ENCODE peak calls at places on chromosomes 6 and 20, in ten cellular contexts. One of them, this sample, is unnamed.

GRCh38 chr6:15936503-15936902 is 192.4 kb upstream of the MYLIP start:
- DNase-seq in heart left ventricle: no peak
- DNase-seq in fibroblast of mammary gland: no peak
- DNase-seq in A549: no peak
- DNase-seq in pancreas: no peak
- DNase-seq in coronary artery: no peak
- DNase-seq in fibroblast of pulmonary artery: no peak
- DNase-seq in kidney: no peak
- DNase-seq in dorsolateral prefrontal cortex: no peak
- DNase-seq in body of pancreas: no peak
- DNase-seq in this sample: no peak

GRCh38 chr6:2196079-2196679 is 49.2 kb downstream of the GMDS start:
- DNase-seq in heart left ventricle: no peak
- DNase-seq in fibroblast of mammary gland: peak; percentile 69
- DNase-seq in A549: peak; percentile 41
- DNase-seq in pancreas: peak; percentile 24
- DNase-seq in coronary artery: no peak
- DNase-seq in fibroblast of pulmonary artery: peak; percentile 78
- DNase-seq in kidney: no peak
- DNase-seq in dorsolateral prefrontal cortex: no peak
- DNase-seq in body of pancreas: peak; percentile 43
- DNase-seq in this sample: no peak

GRCh38 chr20:1860446-1860845 is 34.8 kb upstream of the SIRPA start:
- DNase-seq in heart left ventricle: no peak
- DNase-seq in fibroblast of mammary gland: peak; percentile 63
- DNase-seq in A549: no peak
- DNase-seq in pancreas: no peak
- DNase-seq in coronary artery: no peak
- DNase-seq in fibroblast of pulmonary artery: peak; percentile 78
- DNase-seq in kidney: no peak
- DNase-seq in dorsolateral prefrontal cortex: no peak
- DNase-seq in body of pancreas: no peak
- DNase-seq in this sample: no peak

GRCh38 chr6:100347901-100348550 is 116.7 kb downstream of the SIM1 start:
- DNase-seq in heart left ventricle: no peak
- DNase-seq in fibroblast of mammary gland: peak; percentile 71
- DNase-seq in A549: no peak
- DNase-seq in pancreas: no peak
- DNase-seq in coronary artery: no peak
- DNase-seq in fibroblast of pulmonary artery: peak; percentile 55
- DNase-seq in kidney: no peak
- DNase-seq in dorsolateral prefrontal cortex: no peak
- DNase-seq in body of pancreas: no peak
- DNase-seq in this sample: no peak

GRCh38 chr6:121897337-121897760 is 461.9 kb downstream of the GJA1 start:
- DNase-seq in heart left ventricle: no peak
- DNase-seq in fibroblast of mammary gland: peak; percentile 31
- DNase-seq in A549: no peak
- DNase-seq in pancreas: no peak
- DNase-seq in coronary artery: no peak
- DNase-seq in fibroblast of pulmonary artery: peak; percentile 30
- DNase-seq in kidney: no peak
- DNase-seq in dorsolateral prefrontal cortex: no peak
- DNase-seq in body of pancreas: no peak
- DNase-seq in this sample: no peak

GRCh38 chr6:2376429-2377355 is 131.3 kb upstream of the GMDS start:
- DNase-seq in heart left ventricle: no peak
- DNase-seq in fibroblast of mammary gland: peak; percentile 77
- DNase-seq in A549: peak; percentile 69
- DNase-seq in pancreas: no peak
- DNase-seq in coronary artery: peak; percentile 78
- DNase-seq in fibroblast of pulmonary artery: no peak
- DNase-seq in kidney: no peak
- DNase-seq in dorsolateral prefrontal cortex: no peak
- DNase-seq in body of pancreas: no peak
- DNase-seq in this sample: no peak

GRCh38 chr6:293185-294174 is 1.2 kb downstream of the DUSP22 start:
- DNase-seq in heart left ventricle: no peak
- DNase-seq in fibroblast of mammary gland: peak; percentile 30
- DNase-seq in A549: no peak
- DNase-seq in pancreas: no peak
- DNase-seq in coronary artery: peak; percentile 84
- DNase-seq in fibroblast of pulmonary artery: peak; percentile 16
- DNase-seq in kidney: no peak
- DNase-seq in dorsolateral prefrontal cortex: no peak
- DNase-seq in body of pancreas: peak; percentile 42
- DNase-seq in this sample: peak; percentile 62

GRCh38 chr6:83221886-83222479 is 28.8 kb downstream of the RWDD2A start:
- DNase-seq in heart left ventricle: no peak
- DNase-seq in fibroblast of mammary gland: peak; percentile 60
- DNase-seq in A549: peak; percentile 21
- DNase-seq in pancreas: no peak
- DNase-seq in coronary artery: no peak
- DNase-seq in fibroblast of pulmonary artery: peak; percentile 73
- DNase-seq in kidney: no peak
- DNase-seq in dorsolateral prefrontal cortex: no peak
- DNase-seq in body of pancreas: no peak
- DNase-seq in this sample: no peak

GRCh38 chr6:43299338-43300293 is 1.6 kb downstream of the SLC22A7 start:
- DNase-seq in heart left ventricle: no peak
- DNase-seq in fibroblast of mammary gland: no peak
- DNase-seq in A549: no peak
- DNase-seq in pancreas: no peak
- DNase-seq in coronary artery: no peak
- DNase-seq in fibroblast of pulmonary artery: no peak
- DNase-seq in kidney: peak; percentile 32
- DNase-seq in dorsolateral prefrontal cortex: no peak
- DNase-seq in body of pancreas: no peak
- DNase-seq in this sample: no peak

GRCh38 chr20:31709939-31710338 is 12.7 kb downstream of the BCL2L1 start:
- DNase-seq in heart left ventricle: no peak
- DNase-seq in fibroblast of mammary gland: no peak
- DNase-seq in A549: no peak
- DNase-seq in pancreas: no peak
- DNase-seq in coronary artery: no peak
- DNase-seq in fibroblast of pulmonary artery: no peak
- DNase-seq in kidney: no peak
- DNase-seq in dorsolateral prefrontal cortex: no peak
- DNase-seq in body of pancreas: no peak
- DNase-seq in this sample: no peak

GRCh38 chr20:31707258-31707615 is 15.4 kb downstream of the BCL2L1 start:
- DNase-seq in heart left ventricle: no peak
- DNase-seq in fibroblast of mammary gland: no peak
- DNase-seq in A549: no peak
- DNase-seq in pancreas: no peak
- DNase-seq in coronary artery: no peak
- DNase-seq in fibroblast of pulmonary artery: no peak
- DNase-seq in kidney: no peak
- DNase-seq in dorsolateral prefrontal cortex: no peak
- DNase-seq in body of pancreas: no peak
- DNase-seq in this sample: no peak

GRCh38 chr20:31706607-31707257 is 15.9 kb downstream of the BCL2L1 start:
- DNase-seq in heart left ventricle: no peak
- DNase-seq in fibroblast of mammary gland: no peak
- DNase-seq in A549: peak; percentile 89
- DNase-seq in pancreas: no peak
- DNase-seq in coronary artery: no peak
- DNase-seq in fibroblast of pulmonary artery: peak; percentile 54
- DNase-seq in kidney: no peak
- DNase-seq in dorsolateral prefrontal cortex: no peak
- DNase-seq in body of pancreas: no peak
- DNase-seq in this sample: no peak

GRCh38 chr20:31708839-31709534 is 13.7 kb downstream of the BCL2L1 start:
- DNase-seq in heart left ventricle: no peak
- DNase-seq in fibroblast of mammary gland: no peak
- DNase-seq in A549: no peak
- DNase-seq in pancreas: no peak
- DNase-seq in coronary artery: no peak
- DNase-seq in fibroblast of pulmonary artery: no peak
- DNase-seq in kidney: no peak
- DNase-seq in dorsolateral prefrontal cortex: no peak
- DNase-seq in body of pancreas: no peak
- DNase-seq in this sample: no peak

DNA sequence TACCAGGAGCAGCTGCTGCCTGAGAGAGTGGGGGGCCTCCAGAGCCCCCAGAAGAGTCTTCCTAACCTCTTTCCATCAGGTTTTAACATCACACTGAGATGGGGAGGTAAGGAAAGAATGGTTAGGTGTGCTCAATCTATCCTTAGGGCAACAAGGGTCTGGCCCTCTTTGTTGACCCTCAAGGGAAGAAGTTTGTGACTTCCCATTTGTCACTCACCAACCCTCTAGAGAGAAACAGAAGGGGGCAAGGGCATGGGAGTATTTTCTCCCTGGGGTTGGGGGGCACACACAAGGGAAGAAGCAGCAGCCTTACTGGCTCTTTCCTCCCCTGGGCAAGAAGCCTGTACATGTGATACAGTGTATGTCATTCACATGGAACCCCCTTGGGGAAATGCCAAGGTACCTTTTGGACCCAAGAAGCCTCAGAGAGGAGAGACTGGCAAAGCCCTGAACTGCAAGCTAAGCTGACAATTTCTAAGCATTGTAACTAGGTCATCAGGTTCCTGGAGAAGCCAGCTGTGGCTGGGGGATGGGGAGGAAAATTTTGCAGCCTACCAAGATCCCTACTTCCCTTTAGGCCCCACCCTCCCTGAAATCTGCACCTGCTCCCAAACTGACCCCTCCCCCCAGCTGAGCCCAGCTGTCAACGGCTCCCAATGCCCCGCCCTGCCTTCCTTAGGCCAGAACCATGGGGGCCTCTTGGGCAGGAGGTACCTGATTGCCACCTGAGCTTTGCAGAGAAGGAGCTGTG is 14.5 kb downstream of the BCL2L1 start:
- DNase-seq in heart left ventricle: peak; percentile 70
- DNase-seq in fibroblast of mammary gland: no peak
- DNase-seq in A549: peak; percentile 62
- DNase-seq in pancreas: peak; percentile 82
- DNase-seq in coronary artery: no peak
- DNase-seq in fibroblast of pulmonary artery: no peak
- DNase-seq in kidney: no peak
- DNase-seq in dorsolateral prefrontal cortex: no peak
- DNase-seq in body of pancreas: peak; percentile 73
- DNase-seq in this sample: no peak
- H3K4me3 ChIP-seq in heart left ventricle: no peak overlapping the region
- H3K4me3 ChIP-seq in fibroblast of mammary gland: no peak overlapping the region
- H3K4me3 ChIP-seq in A549: no peak overlapping the region
- H3K4me3 ChIP-seq in pancreas: no peak overlapping the region
- H3K4me3 ChIP-seq in coronary artery: no peak overlapping the region
- H3K4me3 ChIP-seq in fibroblast of pulmonary artery: no peak overlapping the region
- H3K4me3 ChIP-seq in kidney: no peak overlapping the region
- H3K4me3 ChIP-seq in dorsolateral prefrontal cortex: no peak overlapping the region
- H3K4me3 ChIP-seq in body of pancreas: no peak overlapping the region
- H3K4me3 ChIP-seq in this sample: no peak overlapping the region

GRCh38 chr20:38435555-38435939 is 419 bp upstream of the SNHG17 start:
- DNase-seq in heart left ventricle: no peak
- DNase-seq in fibroblast of mammary gland: peak; percentile 81
- DNase-seq in A549: no peak
- DNase-seq in pancreas: no peak
- DNase-seq in coronary artery: no peak
- DNase-seq in fibroblast of pulmonary artery: peak; percentile 67
- DNase-seq in kidney: no peak
- DNase-seq in dorsolateral prefrontal cortex: no peak
- DNase-seq in body of pancreas: no peak
- DNase-seq in this sample: no peak
- TF ChIP-seq CTCF in heart left ventricle: no peak
- TF ChIP-seq CTCF in fibroblast of mammary gland: no peak
- TF ChIP-seq CTCF in A549: no peak
- TF ChIP-seq CTCF in pancreas: peak; percentile 1
- TF ChIP-seq CTCF in coronary artery: peak; percentile 18
- TF ChIP-seq CTCF in fibroblast of pulmonary artery: no peak
- TF ChIP-seq CTCF in kidney: no peak
- TF ChIP-seq CTCF in dorsolateral prefrontal cortex: no peak
- TF ChIP-seq CTCF in body of pancreas: no peak
- TF ChIP-seq CTCF in this sample: peak; percentile 30

DNA sequence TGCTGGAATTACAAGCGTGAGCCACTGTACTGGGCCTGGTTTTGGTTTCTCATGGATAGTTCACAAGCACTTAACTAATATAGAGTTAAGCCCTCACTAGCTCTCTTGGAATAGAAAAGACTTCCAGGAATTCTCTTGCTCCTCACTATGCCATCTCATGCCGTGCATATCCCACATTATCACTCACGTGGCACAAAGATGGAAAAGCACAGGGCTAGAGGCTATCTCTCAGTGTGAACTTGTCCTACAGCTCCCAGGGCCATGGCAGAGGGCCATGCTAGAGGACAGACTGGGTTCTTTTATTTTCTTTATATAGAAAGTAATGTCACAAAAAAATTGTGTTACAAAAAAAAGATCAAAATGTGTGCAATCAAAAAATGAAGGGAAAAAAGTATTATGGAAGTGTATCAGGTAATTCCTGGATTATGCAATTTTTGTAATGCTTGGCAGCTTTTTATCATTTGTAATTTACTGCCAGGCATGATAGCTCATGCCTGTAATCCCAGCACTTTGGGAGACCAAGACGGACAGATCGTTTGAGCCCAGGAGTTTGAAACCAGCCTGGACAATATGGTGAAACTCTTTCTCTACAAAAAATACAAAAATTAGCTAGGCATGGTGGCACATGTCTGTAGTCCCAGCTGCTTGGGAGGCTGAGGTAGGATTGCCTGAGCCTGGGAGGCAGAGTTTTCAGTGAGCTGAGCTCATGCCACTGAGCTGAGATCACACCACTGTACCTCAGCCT is 6.4 kb upstream of the SLC2A12 start:
- DNase-seq in heart left ventricle: no peak
- DNase-seq in fibroblast of mammary gland: no peak
- DNase-seq in A549: no peak
- DNase-seq in pancreas: no peak
- DNase-seq in coronary artery: no peak
- DNase-seq in fibroblast of pulmonary artery: no peak
- DNase-seq in kidney: no peak
- DNase-seq in dorsolateral prefrontal cortex: no peak
- DNase-seq in body of pancreas: peak; percentile 17
- DNase-seq in this sample: no peak
- H3K4me3 ChIP-seq in heart left ventricle: no peak overlapping the region
- H3K4me3 ChIP-seq in fibroblast of mammary gland: no peak overlapping the region
- H3K4me3 ChIP-seq in A549: no peak overlapping the region
- H3K4me3 ChIP-seq in pancreas: no peak overlapping the region
- H3K4me3 ChIP-seq in coronary artery: no peak overlapping the region
- H3K4me3 ChIP-seq in fibroblast of pulmonary artery: no peak overlapping the region
- H3K4me3 ChIP-seq in kidney: no peak overlapping the region
- H3K4me3 ChIP-seq in dorsolateral prefrontal cortex: no peak overlapping the region
- H3K4me3 ChIP-seq in body of pancreas: no peak overlapping the region
- H3K4me3 ChIP-seq in this sample: no peak overlapping the region

GRCh38 chr6:153503810-153504209 is 372.7 kb upstream of the RGS17 start:
- DNase-seq in heart left ventricle: no peak
- DNase-seq in fibroblast of mammary gland: no peak
- DNase-seq in A549: peak; percentile 14
- DNase-seq in pancreas: no peak
- DNase-seq in coronary artery: no peak
- DNase-seq in fibroblast of pulmonary artery: no peak
- DNase-seq in kidney: no peak
- DNase-seq in dorsolateral prefrontal cortex: no peak
- DNase-seq in body of pancreas: no peak
- DNase-seq in this sample: no peak
- TF ChIP-seq CTCF in heart left ventricle: no peak
- TF ChIP-seq CTCF in fibroblast of mammary gland: no peak
- TF ChIP-seq CTCF in A549: no peak
- TF ChIP-seq CTCF in pancreas: no peak
- TF ChIP-seq CTCF in coronary artery: no peak
- TF ChIP-seq CTCF in fibroblast of pulmonary artery: no peak
- TF ChIP-seq CTCF in kidney: no peak
- TF ChIP-seq CTCF in dorsolateral prefrontal cortex: no peak
- TF ChIP-seq CTCF in body of pancreas: no peak
- TF ChIP-seq CTCF in this sample: no peak

GRCh38 chr6:108838101-108838717 is 10.0 kb upstream of the ARMC2 start:
- DNase-seq in heart left ventricle: no peak
- DNase-seq in fibroblast of mammary gland: peak; percentile 20
- DNase-seq in A549: peak; percentile 16
- DNase-seq in pancreas: no peak
- DNase-seq in coronary artery: no peak
- DNase-seq in fibroblast of pulmonary artery: peak; percentile 40
- DNase-seq in kidney: peak; percentile 79
- DNase-seq in dorsolateral prefrontal cortex: no peak
- DNase-seq in body of pancreas: peak; percentile 28
- DNase-seq in this sample: no peak
- H3K4me3 ChIP-seq in heart left ventricle: no peak overlapping the region
- H3K4me3 ChIP-seq in fibroblast of mammary gland: no peak overlapping the region
- H3K4me3 ChIP-seq in A549: no peak overlapping the region
- H3K4me3 ChIP-seq in pancreas: no peak overlapping the region
- H3K4me3 ChIP-seq in coronary artery: no peak overlapping the region
- H3K4me3 ChIP-seq in fibroblast of pulmonary artery: no peak overlapping the region
- H3K4me3 ChIP-seq in kidney: peak overlapping the region; percentile 12
- H3K4me3 ChIP-seq in dorsolateral prefrontal cortex: no peak overlapping the region
- H3K4me3 ChIP-seq in body of pancreas: no peak overlapping the region
- H3K4me3 ChIP-seq in this sample: no peak overlapping the region

This sample was measured in CD8-positive, alpha-beta T cell.